ENCODE peak calls at places on chromosomes 5 and 9, in eight cellular contexts. One of them, this sample, is unnamed.
A peak's percentile ranks its signal among the peaks of the same experiment; 100 is the strongest.

GRCh38 chr5:107218457-107219193 is 452.1 kb downstream of the EFNA5 start:
- DNase-seq in CD4-positive, alpha-beta memory T cell: no peak
- DNase-seq in Karpas-422: no peak
- DNase-seq in RWPE1: no peak
- DNase-seq in GM23248: peak; percentile 5
- DNase-seq in lung: no peak
- DNase-seq in suprapubic skin: no peak
- DNase-seq in astrocyte: peak; percentile 64
- DNase-seq in this sample: no peak

GRCh38 chr5:33788922-33789321 is 102.9 kb downstream of the ADAMTS12 start:
- DNase-seq in astrocyte: peak; percentile 99
- DNase-seq in suprapubic skin: no peak
- DNase-seq in RWPE1: peak; percentile 30
- DNase-seq in lung: no peak
- DNase-seq in CD4-positive, alpha-beta memory T cell: no peak
- DNase-seq in GM23248: peak; percentile 99
- DNase-seq in Karpas-422: no peak
- DNase-seq in this sample: no peak

GRCh38 chr5:20248102-20248501 is 260.1 kb upstream of the CDH18 start:
- DNase-seq in lung: no peak
- DNase-seq in RWPE1: no peak
- DNase-seq in Karpas-422: no peak
- DNase-seq in astrocyte: no peak
- DNase-seq in CD4-positive, alpha-beta memory T cell: no peak
- DNase-seq in GM23248: no peak
- DNase-seq in suprapubic skin: no peak
- DNase-seq in this sample: no peak

GRCh38 chr9:93132287-93132927 is 1.6 kb downstream of the NINJ1 start:
- DNase-seq in astrocyte: peak; percentile 52
- DNase-seq in suprapubic skin: peak; percentile 86
- DNase-seq in RWPE1: peak; percentile 73
- DNase-seq in lung: no peak
- DNase-seq in Karpas-422: no peak
- DNase-seq in CD4-positive, alpha-beta memory T cell: no peak
- DNase-seq in GM23248: peak; percentile 82
- DNase-seq in this sample: no peak

GRCh38 chr9:12794024-12794799 is 19.4 kb downstream of the LURAP1L start:
- DNase-seq in suprapubic skin: no peak
- DNase-seq in RWPE1: no peak
- DNase-seq in astrocyte: no peak
- DNase-seq in lung: no peak
- DNase-seq in GM23248: peak; percentile 26
- DNase-seq in CD4-positive, alpha-beta memory T cell: no peak
- DNase-seq in Karpas-422: no peak
- DNase-seq in this sample: no peak

GRCh38 chr9:14478175-14479165 is 164.5 kb upstream of the NFIB start:
- DNase-seq in lung: no peak
- DNase-seq in GM23248: peak; percentile 5
- DNase-seq in suprapubic skin: no peak
- DNase-seq in Karpas-422: no peak
- DNase-seq in astrocyte: no peak
- DNase-seq in RWPE1: no peak
- DNase-seq in CD4-positive, alpha-beta memory T cell: no peak
- DNase-seq in this sample: no peak

GRCh38 chr5:35857606-35858205 is 1.0 kb downstream of the IL7R start:
- DNase-seq in astrocyte: peak; percentile 92
- DNase-seq in Karpas-422: no peak
- DNase-seq in RWPE1: peak; percentile 87
- DNase-seq in lung: no peak
- DNase-seq in suprapubic skin: no peak
- DNase-seq in CD4-positive, alpha-beta memory T cell: peak; percentile 41
- DNase-seq in GM23248: peak; percentile 89
- DNase-seq in this sample: no peak

GRCh38 chr9:84296146-84296843 is 44.3 kb downstream of the SLC28A3 start:
- DNase-seq in suprapubic skin: no peak
- DNase-seq in CD4-positive, alpha-beta memory T cell: peak; percentile 15
- DNase-seq in GM23248: peak; percentile 70
- DNase-seq in lung: no peak
- DNase-seq in Karpas-422: no peak
- DNase-seq in RWPE1: no peak
- DNase-seq in astrocyte: peak; percentile 82
- DNase-seq in this sample: no peak

GRCh38 chr9:84597131-84597530 is 72.4 kb upstream of the NTRK2 start:
- DNase-seq in RWPE1: no peak
- DNase-seq in GM23248: no peak
- DNase-seq in astrocyte: no peak
- DNase-seq in suprapubic skin: no peak
- DNase-seq in Karpas-422: no peak
- DNase-seq in lung: no peak
- DNase-seq in CD4-positive, alpha-beta memory T cell: no peak
- DNase-seq in this sample: no peak

GRCh38 chr5:56183507-56183906 is 49.6 kb downstream of the ANKRD55 start:
- DNase-seq in astrocyte: peak; percentile 99
- DNase-seq in Karpas-422: no peak
- DNase-seq in RWPE1: peak; percentile 56
- DNase-seq in CD4-positive, alpha-beta memory T cell: no peak
- DNase-seq in lung: no peak
- DNase-seq in GM23248: peak; percentile 95
- DNase-seq in suprapubic skin: no peak
- DNase-seq in this sample: no peak

GRCh38 chr9:85008215-85008614 is 338.7 kb downstream of the NTRK2 start:
- DNase-seq in Karpas-422: no peak
- DNase-seq in suprapubic skin: no peak
- DNase-seq in RWPE1: no peak
- DNase-seq in astrocyte: no peak
- DNase-seq in lung: no peak
- DNase-seq in CD4-positive, alpha-beta memory T cell: no peak
- DNase-seq in GM23248: no peak
- DNase-seq in this sample: no peak

GRCh38 chr9:136074706-136075105 is 20.4 kb downstream of the NACC2 start:
- DNase-seq in CD4-positive, alpha-beta memory T cell: no peak
- DNase-seq in lung: no peak
- DNase-seq in RWPE1: no peak
- DNase-seq in suprapubic skin: no peak
- DNase-seq in astrocyte: no peak
- DNase-seq in Karpas-422: no peak
- DNase-seq in GM23248: no peak
- DNase-seq in this sample: no peak

GRCh38 chr9:89544280-89544664 is 46.4 kb upstream of the SEMA4D start:
- DNase-seq in astrocyte: no peak
- DNase-seq in Karpas-422: no peak
- DNase-seq in lung: no peak
- DNase-seq in RWPE1: peak; percentile 36
- DNase-seq in GM23248: no peak
- DNase-seq in CD4-positive, alpha-beta memory T cell: no peak
- DNase-seq in suprapubic skin: no peak
- DNase-seq in this sample: no peak

GRCh38 chr5:65992630-65993029 is 66.3 kb downstream of the ERBIN start:
- DNase-seq in astrocyte: no peak
- DNase-seq in suprapubic skin: no peak
- DNase-seq in lung: no peak
- DNase-seq in GM23248: no peak
- DNase-seq in CD4-positive, alpha-beta memory T cell: no peak
- DNase-seq in Karpas-422: no peak
- DNase-seq in RWPE1: no peak
- DNase-seq in this sample: no peak

GRCh38 chr5:176658817-176659216 is 11.5 kb downstream of the TSPAN17 start:
- DNase-seq in Karpas-422: no peak
- DNase-seq in GM23248: peak; percentile 27
- DNase-seq in lung: no peak
- DNase-seq in astrocyte: no peak
- DNase-seq in CD4-positive, alpha-beta memory T cell: peak; percentile 42
- DNase-seq in RWPE1: no peak
- DNase-seq in suprapubic skin: no peak
- DNase-seq in this sample: peak; percentile 49

GRCh38 chr5:148682283-148683026 is 28.1 kb upstream of the HTR4 start:
- DNase-seq in astrocyte: no peak
- DNase-seq in CD4-positive, alpha-beta memory T cell: no peak
- DNase-seq in RWPE1: no peak
- DNase-seq in suprapubic skin: no peak
- DNase-seq in Karpas-422: no peak
- DNase-seq in GM23248: no peak
- DNase-seq in lung: no peak
- DNase-seq in this sample: no peak

DNA sequence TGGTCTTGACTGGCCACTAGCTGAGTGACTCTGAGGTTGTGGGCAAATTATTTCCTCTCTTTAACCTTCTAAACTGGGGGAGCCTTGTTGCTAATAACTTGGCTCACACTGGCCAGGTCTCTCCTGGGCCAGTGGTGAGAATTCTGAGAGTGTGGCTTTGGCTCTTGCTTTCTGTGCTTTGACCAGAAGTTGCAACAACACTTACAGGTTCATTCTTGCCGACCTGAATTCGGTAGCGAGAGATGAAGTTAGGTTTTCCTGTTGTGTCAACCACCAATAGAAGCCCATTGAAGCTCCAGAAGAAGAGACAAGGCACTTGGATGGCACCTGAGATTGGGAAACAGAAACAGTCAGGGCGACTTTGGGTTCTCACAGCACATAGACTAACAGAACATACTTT is 19.8 kb downstream of the FAXDC2 start:
- DNase-seq in GM23248: no peak
- DNase-seq in RWPE1: no peak
- DNase-seq in suprapubic skin: no peak
- DNase-seq in lung: no peak
- DNase-seq in astrocyte: no peak
- DNase-seq in CD4-positive, alpha-beta memory T cell: no peak
- DNase-seq in Karpas-422: no peak
- DNase-seq in this sample: no peak
- H3K27ac ChIP-seq in GM23248: no peak overlapping the region
- H3K27ac ChIP-seq in RWPE1: peak overlapping the region; percentile 96
- H3K27ac ChIP-seq in suprapubic skin: peak overlapping the region; percentile 76
- H3K27ac ChIP-seq in lung: no peak overlapping the region
- H3K27ac ChIP-seq in astrocyte: no peak overlapping the region
- H3K27ac ChIP-seq in CD4-positive, alpha-beta memory T cell: peak overlapping the region; percentile 38
- H3K27ac ChIP-seq in Karpas-422: no peak overlapping the region
- H3K27ac ChIP-seq in this sample: no peak overlapping the region

DNA sequence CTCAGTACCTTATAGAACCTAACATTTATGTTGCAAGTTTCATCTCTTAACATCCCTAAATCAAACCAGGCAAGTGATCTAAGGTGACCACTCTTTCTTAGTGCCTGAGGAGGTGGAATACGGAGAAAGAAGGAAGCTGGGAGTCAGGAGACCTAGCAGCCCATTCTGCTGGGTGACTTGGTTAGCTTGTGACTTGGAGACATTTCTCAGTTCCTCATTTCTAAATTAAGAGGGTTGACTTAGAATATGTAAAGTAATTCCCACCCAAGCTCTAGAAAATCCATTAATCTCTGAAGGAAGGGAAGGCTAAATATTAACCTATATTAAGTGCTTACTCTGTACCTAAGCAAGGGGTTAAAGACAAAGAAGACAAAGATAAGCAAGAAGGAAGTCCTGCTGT is 110.2 kb upstream of the IQGAP2 start:
- DNase-seq in astrocyte: no peak
- DNase-seq in Karpas-422: no peak
- DNase-seq in CD4-positive, alpha-beta memory T cell: no peak
- DNase-seq in GM23248: no peak
- DNase-seq in suprapubic skin: no peak
- DNase-seq in lung: no peak
- DNase-seq in RWPE1: no peak
- DNase-seq in this sample: no peak
- H3K27ac ChIP-seq in astrocyte: no peak overlapping the region
- H3K27ac ChIP-seq in Karpas-422: no peak overlapping the region
- H3K27ac ChIP-seq in CD4-positive, alpha-beta memory T cell: no peak overlapping the region
- H3K27ac ChIP-seq in GM23248: no peak overlapping the region
- H3K27ac ChIP-seq in suprapubic skin: no peak overlapping the region
- H3K27ac ChIP-seq in lung: no peak overlapping the region
- H3K27ac ChIP-seq in RWPE1: no peak overlapping the region
- H3K27ac ChIP-seq in this sample: no peak overlapping the region

DNA sequence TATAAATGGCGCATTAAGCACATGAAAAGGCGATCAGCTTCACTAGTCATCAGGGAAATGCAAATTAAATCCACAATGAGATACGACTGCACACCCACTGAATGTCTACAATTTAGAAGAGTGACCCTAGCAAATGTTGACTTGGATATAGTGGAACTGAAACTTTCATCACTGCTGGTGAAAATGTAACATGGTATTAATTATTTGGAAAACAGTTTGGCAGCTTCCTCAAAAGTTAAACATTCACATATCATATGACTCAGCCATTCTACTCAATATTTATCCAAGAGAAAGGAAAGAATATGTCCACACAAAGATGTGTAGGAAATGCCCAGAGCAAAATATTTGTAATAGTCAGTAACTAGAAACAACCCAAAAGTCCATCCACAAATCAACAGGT is 146.5 kb downstream of the LPAR1 start:
- DNase-seq in Karpas-422: no peak
- DNase-seq in CD4-positive, alpha-beta memory T cell: no peak
- DNase-seq in suprapubic skin: no peak
- DNase-seq in astrocyte: peak; percentile 28
- DNase-seq in lung: no peak
- DNase-seq in RWPE1: no peak
- DNase-seq in GM23248: peak; percentile 73
- DNase-seq in this sample: no peak
- H3K27ac ChIP-seq in Karpas-422: no peak overlapping the region
- H3K27ac ChIP-seq in CD4-positive, alpha-beta memory T cell: no peak overlapping the region
- H3K27ac ChIP-seq in suprapubic skin: no peak overlapping the region
- H3K27ac ChIP-seq in astrocyte: no peak overlapping the region
- H3K27ac ChIP-seq in lung: no peak overlapping the region
- H3K27ac ChIP-seq in RWPE1: no peak overlapping the region
- H3K27ac ChIP-seq in GM23248: peak overlapping the region; percentile 45
- H3K27ac ChIP-seq in this sample: no peak overlapping the region

GRCh38 chr5:77302653-77303052 is 92.2 kb downstream of the PDE8B start:
- DNase-seq in GM23248: no peak
- DNase-seq in lung: no peak
- DNase-seq in CD4-positive, alpha-beta memory T cell: no peak
- DNase-seq in suprapubic skin: no peak
- DNase-seq in RWPE1: no peak
- DNase-seq in astrocyte: no peak
- DNase-seq in Karpas-422: no peak
- DNase-seq in this sample: no peak

GRCh38 chr5:77301447-77301878 is 91.0 kb downstream of the PDE8B start:
- DNase-seq in GM23248: peak; percentile 62
- DNase-seq in Karpas-422: no peak
- DNase-seq in CD4-positive, alpha-beta memory T cell: no peak
- DNase-seq in suprapubic skin: no peak
- DNase-seq in lung: no peak
- DNase-seq in astrocyte: peak; percentile 40
- DNase-seq in RWPE1: no peak
- DNase-seq in this sample: no peak

GRCh38 chr5:77300457-77300856 is 90.0 kb downstream of the PDE8B start:
- DNase-seq in astrocyte: no peak
- DNase-seq in Karpas-422: no peak
- DNase-seq in lung: no peak
- DNase-seq in suprapubic skin: no peak
- DNase-seq in CD4-positive, alpha-beta memory T cell: no peak
- DNase-seq in RWPE1: no peak
- DNase-seq in GM23248: no peak
- DNase-seq in this sample: no peak

GRCh38 chr5:77304388-77304787 is 93.9 kb downstream of the PDE8B start:
- DNase-seq in GM23248: no peak
- DNase-seq in RWPE1: no peak
- DNase-seq in CD4-positive, alpha-beta memory T cell: no peak
- DNase-seq in astrocyte: no peak
- DNase-seq in Karpas-422: no peak
- DNase-seq in suprapubic skin: no peak
- DNase-seq in lung: no peak
- DNase-seq in this sample: no peak

DNA sequence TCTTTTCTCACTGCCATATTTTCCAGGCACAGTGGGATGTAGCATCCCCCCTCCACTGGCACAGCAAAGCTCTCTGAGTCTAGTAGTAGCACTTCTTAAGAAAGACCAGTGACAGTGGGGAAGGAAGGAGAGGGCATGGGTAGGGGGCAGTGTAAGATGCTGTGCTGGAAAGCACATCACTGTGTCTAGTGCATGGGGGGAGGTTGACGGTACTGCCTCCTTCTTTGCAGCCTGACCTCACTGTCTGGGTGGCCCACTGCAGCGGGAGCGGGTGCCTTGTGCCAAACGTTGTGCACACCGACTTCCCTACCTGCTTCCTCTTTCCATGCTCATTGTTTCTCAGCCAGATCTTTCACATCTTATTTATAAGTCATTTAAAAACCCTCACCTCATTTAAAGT is 91.8 kb downstream of the PDE8B start:
- DNase-seq in RWPE1: no peak
- DNase-seq in CD4-positive, alpha-beta memory T cell: no peak
- DNase-seq in lung: no peak
- DNase-seq in astrocyte: no peak
- DNase-seq in suprapubic skin: no peak
- DNase-seq in GM23248: no peak
- DNase-seq in Karpas-422: peak; percentile 45
- DNase-seq in this sample: no peak
- H3K27ac ChIP-seq in RWPE1: no peak overlapping the region
- H3K27ac ChIP-seq in CD4-positive, alpha-beta memory T cell: no peak overlapping the region
- H3K27ac ChIP-seq in lung: no peak overlapping the region
- H3K27ac ChIP-seq in astrocyte: no peak overlapping the region
- H3K27ac ChIP-seq in suprapubic skin: no peak overlapping the region
- H3K27ac ChIP-seq in GM23248: no peak overlapping the region
- H3K27ac ChIP-seq in Karpas-422: no peak overlapping the region
- H3K27ac ChIP-seq in this sample: no peak overlapping the region